ENCODE peak calls at places on chromosomes 11 and 22, in six cellular contexts. One of them, this sample, is unnamed.

GRCh38 chr11:3808846-3809623 is 675 bp downstream of the PGAP2 start:
- DNase-seq in brain microvascular endothelial cell: no peak
- DNase-seq in CD4-positive, alpha-beta T cell: no peak
- DNase-seq in Panc1: peak; percentile 66
- DNase-seq in HFFc6: peak; percentile 47
- DNase-seq in breast epithelium: no peak
- DNase-seq in this sample: peak; percentile 61

GRCh38 chr11:16607675-16608644 is 130.5 kb upstream of the C11orf58 start:
- DNase-seq in brain microvascular endothelial cell: peak; percentile 33
- DNase-seq in CD4-positive, alpha-beta T cell: no peak
- DNase-seq in Panc1: no peak
- DNase-seq in HFFc6: peak; percentile 45
- DNase-seq in breast epithelium: no peak
- DNase-seq in this sample: no peak

GRCh38 chr11:127843483-127844396 is 743.6 kb downstream of the ETS1 start:
- DNase-seq in brain microvascular endothelial cell: peak; percentile 79
- DNase-seq in CD4-positive, alpha-beta T cell: peak; percentile 57
- DNase-seq in Panc1: peak; percentile 28
- DNase-seq in HFFc6: peak; percentile 62
- DNase-seq in breast epithelium: no peak
- DNase-seq in this sample: peak; percentile 19

GRCh38 chr22:37690901-37691504 is 4.9 kb downstream of the NOL12 start:
- DNase-seq in brain microvascular endothelial cell: no peak
- DNase-seq in CD4-positive, alpha-beta T cell: no peak
- DNase-seq in Panc1: no peak
- DNase-seq in HFFc6: no peak
- DNase-seq in breast epithelium: no peak
- DNase-seq in this sample: no peak

GRCh38 chr22:25748704-25749103 is 6.7 kb downstream of the MYO18B start:
- DNase-seq in brain microvascular endothelial cell: no peak
- DNase-seq in CD4-positive, alpha-beta T cell: no peak
- DNase-seq in Panc1: no peak
- DNase-seq in HFFc6: no peak
- DNase-seq in breast epithelium: no peak
- DNase-seq in this sample: no peak

GRCh38 chr11:13114566-13115465 is 105.7 kb downstream of the RASSF10 start:
- DNase-seq in brain microvascular endothelial cell: no peak
- DNase-seq in CD4-positive, alpha-beta T cell: no peak
- DNase-seq in Panc1: no peak
- DNase-seq in HFFc6: no peak
- DNase-seq in breast epithelium: peak; percentile 61
- DNase-seq in this sample: no peak

GRCh38 chr22:24601217-24602104 is 1.5 kb upstream of the GGT1 start:
- DNase-seq in brain microvascular endothelial cell: no peak
- DNase-seq in CD4-positive, alpha-beta T cell: no peak
- DNase-seq in Panc1: no peak
- DNase-seq in HFFc6: no peak
- DNase-seq in breast epithelium: no peak
- DNase-seq in this sample: peak; percentile 51

GRCh38 chr11:31408205-31408604 is 38.5 kb downstream of the DNAJC24 start:
- DNase-seq in brain microvascular endothelial cell: no peak
- DNase-seq in CD4-positive, alpha-beta T cell: no peak
- DNase-seq in Panc1: no peak
- DNase-seq in HFFc6: no peak
- DNase-seq in breast epithelium: no peak
- DNase-seq in this sample: no peak

GRCh38 chr11:17331669-17332068 is 19.9 kb upstream of the NCR3LG1 start:
- DNase-seq in brain microvascular endothelial cell: no peak
- DNase-seq in CD4-positive, alpha-beta T cell: no peak
- DNase-seq in Panc1: no peak
- DNase-seq in HFFc6: no peak
- DNase-seq in breast epithelium: no peak
- DNase-seq in this sample: no peak

GRCh38 chr11:82711648-82712047 is 22.0 kb downstream of the FAM181B start:
- DNase-seq in brain microvascular endothelial cell: no peak
- DNase-seq in CD4-positive, alpha-beta T cell: no peak
- DNase-seq in Panc1: no peak
- DNase-seq in HFFc6: no peak
- DNase-seq in breast epithelium: no peak
- DNase-seq in this sample: no peak

GRCh38 chr11:2860636-2861035 is 24.9 kb downstream of the CDKN1C start:
- DNase-seq in brain microvascular endothelial cell: peak; percentile 7
- DNase-seq in CD4-positive, alpha-beta T cell: no peak
- DNase-seq in Panc1: no peak
- DNase-seq in HFFc6: no peak
- DNase-seq in breast epithelium: no peak
- DNase-seq in this sample: no peak

GRCh38 chr11:132137289-132137980 is 767.0 kb downstream of the NTM start:
- DNase-seq in brain microvascular endothelial cell: no peak
- DNase-seq in CD4-positive, alpha-beta T cell: no peak
- DNase-seq in Panc1: no peak
- DNase-seq in HFFc6: no peak
- DNase-seq in breast epithelium: no peak
- DNase-seq in this sample: no peak

GRCh38 chr11:45543808-45544422 is 121.5 kb downstream of the CHST1 start:
- DNase-seq in brain microvascular endothelial cell: no peak
- DNase-seq in CD4-positive, alpha-beta T cell: no peak
- DNase-seq in Panc1: no peak
- DNase-seq in HFFc6: no peak
- DNase-seq in breast epithelium: no peak
- DNase-seq in this sample: no peak

GRCh38 chr11:26474401-26474800 is 97.7 kb downstream of the MUC15 start:
- DNase-seq in brain microvascular endothelial cell: no peak
- DNase-seq in CD4-positive, alpha-beta T cell: no peak
- DNase-seq in Panc1: no peak
- DNase-seq in HFFc6: no peak
- DNase-seq in breast epithelium: no peak
- DNase-seq in this sample: no peak

GRCh38 chr11:26473216-26474194 is 98.6 kb downstream of the MUC15 start:
- DNase-seq in brain microvascular endothelial cell: no peak
- DNase-seq in CD4-positive, alpha-beta T cell: no peak
- DNase-seq in Panc1: no peak
- DNase-seq in HFFc6: no peak
- DNase-seq in breast epithelium: no peak
- DNase-seq in this sample: peak; percentile 17

GRCh38 chr11:26467506-26467905 is 104.6 kb downstream of the MUC15 start:
- DNase-seq in brain microvascular endothelial cell: no peak
- DNase-seq in CD4-positive, alpha-beta T cell: no peak
- DNase-seq in Panc1: no peak
- DNase-seq in HFFc6: no peak
- DNase-seq in breast epithelium: no peak
- DNase-seq in this sample: no peak

GRCh38 chr11:26465270-26465669 is 106.8 kb downstream of the MUC15 start:
- DNase-seq in brain microvascular endothelial cell: no peak
- DNase-seq in CD4-positive, alpha-beta T cell: no peak
- DNase-seq in Panc1: no peak
- DNase-seq in HFFc6: no peak
- DNase-seq in breast epithelium: no peak
- DNase-seq in this sample: no peak

DNA sequence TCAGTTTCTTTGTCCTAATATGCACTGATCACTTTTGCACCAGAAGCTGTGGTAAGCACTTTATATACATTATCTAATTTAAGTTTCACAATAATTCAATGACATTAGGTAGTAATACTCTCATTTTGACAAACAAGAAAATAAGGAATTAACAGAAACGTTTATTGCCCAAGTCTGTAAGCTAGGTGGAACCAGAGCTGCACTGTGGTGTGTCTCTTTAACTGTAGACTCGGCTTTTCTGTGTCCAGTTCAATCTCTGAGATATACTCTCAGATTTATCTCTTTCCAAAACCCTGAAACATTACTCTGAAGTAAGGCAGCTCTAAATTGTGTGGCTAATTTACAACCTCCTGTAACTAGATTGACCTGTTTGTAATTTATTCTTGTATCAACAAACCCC is 101.1 kb downstream of the MUC15 start:
- DNase-seq in brain microvascular endothelial cell: no peak
- DNase-seq in CD4-positive, alpha-beta T cell: no peak
- DNase-seq in Panc1: no peak
- DNase-seq in HFFc6: no peak
- DNase-seq in breast epithelium: no peak
- DNase-seq in this sample: no peak
- TF ChIP-seq CTCF in brain microvascular endothelial cell: no peak
- TF ChIP-seq CTCF in CD4-positive, alpha-beta T cell: no peak
- TF ChIP-seq CTCF in Panc1: no peak
- TF ChIP-seq CTCF in HFFc6: no peak
- TF ChIP-seq CTCF in breast epithelium: no peak
- TF ChIP-seq CTCF in this sample: peak; percentile 38

DNA sequence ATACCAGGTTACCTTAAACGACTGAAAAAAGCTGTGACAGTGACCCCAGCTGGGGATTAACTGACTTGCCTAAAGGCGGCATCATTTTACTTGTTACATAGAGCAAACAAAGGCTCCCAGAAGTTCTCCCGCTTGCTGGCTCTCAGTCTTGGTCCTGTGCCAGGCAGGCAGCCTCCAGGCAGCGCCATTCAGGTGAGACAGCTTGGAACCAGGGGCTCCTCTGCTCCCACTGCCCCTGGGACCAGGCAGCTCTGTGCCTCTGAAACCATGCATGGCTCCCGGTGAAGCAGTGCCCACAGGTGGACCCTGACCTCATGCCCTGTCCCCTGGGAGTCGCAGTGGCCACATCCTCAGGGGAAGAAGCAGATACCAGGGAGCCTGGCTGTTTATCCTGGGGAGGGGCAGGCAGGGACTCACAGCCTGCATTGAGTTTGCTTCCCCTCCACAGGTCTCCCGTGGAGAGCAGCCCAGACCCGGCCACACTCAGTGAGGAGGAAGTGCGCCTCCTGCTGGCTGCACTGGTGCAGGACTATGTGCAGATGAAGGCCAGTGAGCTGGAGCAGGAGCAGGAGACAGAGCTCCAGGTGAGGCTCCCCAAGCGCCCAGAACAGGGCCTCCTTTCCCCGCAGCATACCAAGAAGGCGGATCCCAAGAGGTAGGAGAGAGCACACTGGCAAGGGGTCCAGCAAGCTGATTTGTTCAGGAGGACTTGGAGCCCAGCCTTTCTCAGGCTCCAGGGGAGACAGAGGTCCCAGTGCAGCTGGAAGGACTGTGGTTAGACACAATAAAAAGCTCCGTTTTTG is 15.6 kb upstream of the CYP2R1 start:
- DNase-seq in brain microvascular endothelial cell: peak; percentile 44
- DNase-seq in CD4-positive, alpha-beta T cell: peak; percentile 88
- DNase-seq in Panc1: no peak
- DNase-seq in HFFc6: peak; percentile 18
- DNase-seq in breast epithelium: peak; percentile 71
- DNase-seq in this sample: peak; percentile 32
- TF ChIP-seq CTCF in brain microvascular endothelial cell: peak; percentile 85
- TF ChIP-seq CTCF in CD4-positive, alpha-beta T cell: peak; percentile 86
- TF ChIP-seq CTCF in Panc1: peak; percentile 92
- TF ChIP-seq CTCF in HFFc6: peak; percentile 88
- TF ChIP-seq CTCF in breast epithelium: no peak
- TF ChIP-seq CTCF in this sample: peak; percentile 94

DNA sequence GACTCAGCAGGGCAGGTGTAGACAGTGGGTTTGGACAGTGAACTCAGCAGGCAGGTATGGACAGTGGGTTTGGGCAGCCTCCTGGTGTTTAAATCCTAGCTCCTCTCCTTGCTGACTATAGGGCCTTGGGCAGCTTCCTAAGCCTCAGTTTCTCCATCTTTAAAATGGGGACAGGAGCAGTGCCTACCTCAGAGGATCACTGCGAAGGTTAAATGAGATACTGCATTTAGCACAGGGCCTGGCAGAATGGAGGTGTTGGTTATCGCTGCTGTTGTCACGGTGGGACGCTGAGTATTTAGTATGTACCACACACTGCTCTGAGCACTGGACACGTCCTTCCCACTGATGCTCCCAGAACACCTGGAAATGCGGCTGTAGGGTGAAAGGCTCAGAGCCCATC is 14.4 kb upstream of the SCGB1A1 start:
- DNase-seq in brain microvascular endothelial cell: no peak
- DNase-seq in CD4-positive, alpha-beta T cell: no peak
- DNase-seq in Panc1: no peak
- DNase-seq in HFFc6: no peak
- DNase-seq in breast epithelium: no peak
- DNase-seq in this sample: no peak
- TF ChIP-seq CTCF in brain microvascular endothelial cell: no peak
- TF ChIP-seq CTCF in CD4-positive, alpha-beta T cell: no peak
- TF ChIP-seq CTCF in Panc1: no peak
- TF ChIP-seq CTCF in HFFc6: no peak
- TF ChIP-seq CTCF in breast epithelium: no peak
- TF ChIP-seq CTCF in this sample: no peak

GRCh38 chr11:103339485-103339857 is 230.2 kb downstream of the DYNC2H1 start:
- DNase-seq in brain microvascular endothelial cell: no peak
- DNase-seq in CD4-positive, alpha-beta T cell: no peak
- DNase-seq in Panc1: no peak
- DNase-seq in HFFc6: no peak
- DNase-seq in breast epithelium: no peak
- DNase-seq in this sample: no peak

GRCh38 chr11:103338621-103339484 is 229.6 kb downstream of the DYNC2H1 start:
- DNase-seq in brain microvascular endothelial cell: peak; percentile 67
- DNase-seq in CD4-positive, alpha-beta T cell: no peak
- DNase-seq in Panc1: no peak
- DNase-seq in HFFc6: peak; percentile 58
- DNase-seq in breast epithelium: no peak
- DNase-seq in this sample: no peak
- TF ChIP-seq CTCF in brain microvascular endothelial cell: peak; percentile 54
- TF ChIP-seq CTCF in CD4-positive, alpha-beta T cell: no peak
- TF ChIP-seq CTCF in Panc1: no peak
- TF ChIP-seq CTCF in HFFc6: peak; percentile 48
- TF ChIP-seq CTCF in breast epithelium: no peak
- TF ChIP-seq CTCF in this sample: no peak

DNA sequence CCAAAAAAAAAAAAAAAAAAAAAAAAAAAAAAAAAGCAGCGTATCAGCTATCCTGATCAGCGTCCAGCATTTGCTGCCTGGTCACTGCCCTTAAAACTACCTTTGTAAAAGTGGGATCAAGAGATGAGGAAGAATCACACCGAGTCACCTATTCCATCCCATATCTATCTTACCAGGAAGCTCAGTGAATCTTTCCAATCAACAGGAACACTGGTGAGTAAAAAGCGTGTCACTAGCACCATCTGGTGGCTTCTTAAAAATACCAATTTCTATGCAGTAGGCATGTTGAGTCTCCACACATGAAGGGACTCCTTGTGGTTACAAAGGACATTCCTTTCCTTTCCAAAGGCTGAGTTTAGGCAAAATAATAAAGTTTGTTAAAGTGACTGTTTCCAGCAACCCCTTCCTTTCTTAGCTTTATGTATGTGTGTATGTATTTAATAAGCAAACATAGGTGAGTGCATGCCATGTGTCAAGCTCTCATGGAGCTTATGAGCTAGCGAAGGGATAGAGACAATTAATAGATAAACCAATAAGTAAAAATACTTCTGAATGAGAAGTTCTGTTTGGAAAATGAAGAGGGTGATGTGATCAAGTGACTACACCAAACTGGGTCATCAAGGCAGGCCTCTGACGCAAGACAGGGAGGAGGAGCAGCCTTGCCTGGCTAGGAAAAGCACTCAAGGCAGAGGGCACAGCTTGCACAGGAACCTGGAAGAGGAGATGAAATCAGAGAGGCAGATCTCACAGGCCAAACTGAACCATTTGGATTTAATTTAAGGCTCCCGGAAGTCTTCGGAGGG is 13.9 kb upstream of the TP53AIP1 start:
- DNase-seq in brain microvascular endothelial cell: peak; percentile 75
- DNase-seq in CD4-positive, alpha-beta T cell: no peak
- DNase-seq in Panc1: peak; percentile 74
- DNase-seq in HFFc6: peak; percentile 75
- DNase-seq in breast epithelium: no peak
- DNase-seq in this sample: peak; percentile 68
- TF ChIP-seq CTCF in brain microvascular endothelial cell: peak; percentile 59
- TF ChIP-seq CTCF in CD4-positive, alpha-beta T cell: peak; percentile 75
- TF ChIP-seq CTCF in Panc1: peak; percentile 80
- TF ChIP-seq CTCF in HFFc6: peak; percentile 86
- TF ChIP-seq CTCF in breast epithelium: peak; percentile 17
- TF ChIP-seq CTCF in this sample: peak; percentile 80

This sample was measured in LNCaP clone FGC.